ENCODE peak calls at places on chromosomes 16 and 17, in six cellular contexts. Q is LNCaP clone FGC, X is glutamatergic neuron, R is AG10803, U is GM20000, T is OCI-LY7. Z is an unnamed sample.

GRCh38 chr16:86396318-86396882 is 113.9 kb upstream of the FOXF1 start:
- DNase-seq in Q (no peak), X (no peak), R (peak), U (no peak), T (no peak), Z (no peak)

GRCh38 chr17:37327341-37328090 is 48.3 kb upstream of the C17orf78 start:
- DNase-seq in Q (no peak), X (no peak), R (peak), U (no peak), T (no peak), Z (no peak)

GRCh38 chr17:47844814-47845453 is 3.9 kb upstream of the SCRN2 start:
- DNase-seq in Q (no peak), X (no peak), R (peak), U (no peak), T (no peak), Z (no peak)

GRCh38 chr16:78675312-78675711 is 575.9 kb downstream of the WWOX start:
- DNase-seq in Q (peak), X (no peak), R (no peak), U (no peak), T (no peak), Z (no peak)

GRCh38 chr16:70737377-70738082 is 51.7 kb upstream of the MTSS2 start:
- DNase-seq in Q (peak), X (no peak), R (peak), U (peak), T (peak), Z (peak)

GRCh38 chr17:70104688-70105087 is 29.7 kb downstream of the KCNJ16 start:
- DNase-seq in Q (no peak), X (no peak), R (no peak), U (no peak), T (no peak), Z (no peak)

GRCh38 chr17:80855196-80855967 is 136.3 kb upstream of the CHMP6 start:
- DNase-seq in Q (no peak), X (no peak), R (no peak), U (no peak), T (no peak), Z (no peak)

GRCh38 chr17:38425744-38426143 is 2.5 kb upstream of the ARHGAP23 start:
- DNase-seq in Q (no peak), X (no peak), R (no peak), U (no peak), T (no peak), Z (no peak)

GRCh38 chr16:2211923-2212347 is 1.3 kb upstream of the BRICD5 start:
- DNase-seq in Q (no peak), X (no peak), R (no peak), U (no peak), T (no peak), Z (no peak)

GRCh38 chr17:33284022-33284421 is 9.1 kb downstream of the ASIC2 start:
- DNase-seq in Q (peak), X (no peak), R (peak), U (no peak), T (no peak), Z (no peak)

GRCh38 chr17:5683241-5683640 is 98.9 kb upstream of the NLRP1 start:
- DNase-seq in Q (no peak), X (no peak), R (no peak), U (no peak), T (no peak), Z (no peak)

GRCh38 chr17:40452074-40452787 is 9.0 kb downstream of the IGFBP4 start:
- DNase-seq in Q (no peak), X (peak), R (peak), U (no peak), T (no peak), Z (peak)

GRCh38 chr17:11948791-11949190 is 48.5 kb downstream of the ZNF18 start:
- DNase-seq in Q (peak), X (no peak), R (peak), U (no peak), T (no peak), Z (no peak)

GRCh38 chr17:81601525-81602120 is 35.3 kb downstream of the NPLOC4 start:
- DNase-seq in Q (peak), X (no peak), R (peak), U (peak), T (peak), Z (peak)

GRCh38 chr17:45001310-45001709 is 33.2 kb upstream of the C1QL1 start:
- DNase-seq in Q (no peak), X (no peak), R (no peak), U (no peak), T (no peak), Z (no peak)

GRCh38 chr16:74556375-74556922 is 50.5 kb downstream of the GLG1 start:
- DNase-seq in Q (no peak), X (no peak), R (peak), U (no peak), T (no peak), Z (no peak)

GRCh38 chr17:2180768-2181167 is 122.8 kb downstream of the SMG6 start:
- DNase-seq in Q (no peak), X (no peak), R (no peak), U (no peak), T (no peak), Z (no peak)

GRCh38 chr16:72997141-72997542 is 50.8 kb downstream of the ZFHX3 start:
- DNase-seq in Q (peak), X (no peak), R (peak), U (no peak), T (no peak), Z (no peak)

GRCh38 chr16:56245197-56245596 is 53.9 kb downstream of the GNAO1 start:
- DNase-seq in Q (no peak), X (no peak), R (peak), U (no peak), T (no peak), Z (no peak)

GRCh38 chr16:82824408-82824807 is 197.6 kb downstream of the CDH13 start:
- DNase-seq in Q (no peak), X (no peak), R (no peak), U (no peak), T (no peak), Z (no peak)

GRCh38 chr16:48024042-48024441 is 131.8 kb downstream of the ABCC12 start:
- DNase-seq in Q (no peak), X (no peak), R (no peak), U (no peak), T (no peak), Z (no peak)

GRCh38 chr16:48025359-48025758 is 130.4 kb downstream of the ABCC12 start:
- DNase-seq in Q (no peak), X (no peak), R (no peak), U (no peak), T (no peak), Z (no peak)

GRCh38 chr16:48035142-48035541 is 120.7 kb downstream of the ABCC12 start:
- DNase-seq in Q (peak), X (no peak), R (no peak), U (no peak), T (no peak), Z (no peak)

GRCh38 chr16:48030926-48031325 is 124.9 kb downstream of the ABCC12 start:
- DNase-seq in Q (no peak), X (no peak), R (no peak), U (no peak), T (no peak), Z (no peak)

GRCh38 chr16:48029768-48030167 is 126.0 kb downstream of the ABCC12 start:
- DNase-seq in Q (no peak), X (no peak), R (no peak), U (no peak), T (no peak), Z (no peak)
- TF ChIP-seq CTCF in Q (no peak), X (no peak), R (peak), U (no peak), T (no peak), Z (no peak)

GRCh38 chr17:4477286-4477791 is 21.3 kb upstream of the SPNS2 start:
- DNase-seq in Q (no peak), X (no peak), R (no peak), U (no peak), T (no peak), Z (peak)
- TF ChIP-seq CTCF in Q (no peak), X (no peak), R (no peak), U (no peak), T (no peak), Z (no peak)

GRCh38 chr17:63361182-63361581 is 84.9 kb downstream of the CYB561 start:
- DNase-seq in Q (no peak), X (no peak), R (no peak), U (no peak), T (no peak), Z (no peak)
- TF ChIP-seq CTCF in Q (no peak), X (no peak), R (no peak), U (no peak), T (no peak), Z (no peak)

GRCh38 chr17:30323262-30323894 is 10.5 kb downstream of the TMIGD1 start:
- DNase-seq in Q (no peak), X (no peak), R (no peak), U (no peak), T (peak), Z (peak)
- TF ChIP-seq CTCF in Q (no peak), X (no peak), R (no peak), U (no peak), T (no peak), Z (no peak)

GRCh38 chr17:18363021-18363941 is at the start of gene SHMT1:
- DNase-seq in Q (peak), X (peak), R (peak), U (peak), T (peak), Z (peak)
- TF ChIP-seq CTCF in Q (no peak), X (no peak), R (no peak), U (no peak), T (no peak), Z (peak)

DNA sequence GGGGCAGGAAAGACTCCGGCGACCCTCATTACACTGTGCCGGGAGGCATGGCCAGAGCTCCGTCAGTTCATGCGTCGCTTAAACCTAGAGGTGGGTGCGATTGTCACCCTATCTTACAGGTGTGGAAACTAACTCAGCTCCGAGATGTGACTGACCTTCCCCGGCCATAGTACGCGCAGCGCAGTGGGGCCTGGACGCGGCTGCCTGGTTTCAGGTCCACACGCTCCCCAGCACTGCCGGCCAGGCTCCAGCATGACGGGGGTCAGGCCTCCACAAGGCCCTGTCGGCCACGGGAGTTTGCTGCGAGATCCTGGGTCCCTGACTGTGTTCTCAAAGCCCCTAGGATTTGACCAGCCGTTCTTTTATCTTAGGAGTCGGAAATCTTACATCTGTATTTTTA is 34.4 kb downstream of the JPH3 start:
- DNase-seq in Q (no peak), X (no peak), R (no peak), U (no peak), T (no peak), Z (no peak)
- TF ChIP-seq CTCF in Q (no peak), X (peak), R (no peak), U (no peak), T (no peak), Z (peak)

GRCh38 chr17:78458739-78459335 is 80.4 kb downstream of the PGS1 start:
- DNase-seq in Q (no peak), X (peak), R (no peak), U (no peak), T (no peak), Z (no peak)

GRCh38 chr17:78460176-78460675 is 81.8 kb downstream of the PGS1 start:
- DNase-seq in Q (no peak), X (no peak), R (no peak), U (no peak), T (no peak), Z (no peak)

GRCh38 chr17:78460951-78461944 is 82.8 kb downstream of the PGS1 start:
- DNase-seq in Q (no peak), X (no peak), R (no peak), U (no peak), T (no peak), Z (no peak)

GRCh38 chr17:78459696-78460095 is 81.2 kb downstream of the PGS1 start:
- DNase-seq in Q (no peak), X (no peak), R (no peak), U (no peak), T (no peak), Z (no peak)

DNA sequence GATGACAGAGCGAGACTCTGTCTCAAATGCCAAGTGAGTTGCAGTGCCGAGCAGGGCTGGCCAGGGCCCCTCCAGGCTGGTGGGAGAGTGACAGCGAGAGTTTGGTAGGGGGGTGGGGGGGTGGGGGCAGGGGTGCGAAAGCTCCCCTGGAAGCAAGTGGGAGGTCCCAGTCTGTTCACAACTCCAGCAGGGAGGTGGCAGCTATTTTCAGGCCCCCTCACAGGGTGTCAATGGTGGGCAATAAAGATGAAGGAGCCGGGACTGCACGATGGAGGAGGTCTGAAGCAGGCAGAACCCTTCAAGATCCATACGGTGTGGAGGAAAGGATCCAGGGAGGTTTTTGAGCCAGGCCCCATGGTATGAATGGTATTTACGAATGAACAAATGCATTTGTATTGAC is 83.7 kb downstream of the PGS1 start:
- DNase-seq in Q (no peak), X (no peak), R (no peak), U (no peak), T (no peak), Z (no peak)
- TF ChIP-seq CTCF in Q (no peak), X (no peak), R (no peak), U (no peak), T (no peak), Z (no peak)

GRCh38 chr17:48909796-48910195 is 1.6 kb downstream of the UBE2Z start:
- DNase-seq in Q (no peak), X (no peak), R (no peak), U (no peak), T (no peak), Z (peak)

GRCh38 chr17:48908853-48909394 is 717 bp downstream of the UBE2Z start:
- DNase-seq in Q (no peak), X (peak), R (peak), U (peak), T (peak), Z (peak)

GRCh38 chr17:48907713-48908046 is 527 bp upstream of the UBE2Z start:
- DNase-seq in Q (no peak), X (no peak), R (peak), U (no peak), T (no peak), Z (no peak)

GRCh38 chr17:48910370-48910769 is 2.2 kb downstream of the UBE2Z start:
- DNase-seq in Q (no peak), X (no peak), R (no peak), U (no peak), T (no peak), Z (no peak)

DNA sequence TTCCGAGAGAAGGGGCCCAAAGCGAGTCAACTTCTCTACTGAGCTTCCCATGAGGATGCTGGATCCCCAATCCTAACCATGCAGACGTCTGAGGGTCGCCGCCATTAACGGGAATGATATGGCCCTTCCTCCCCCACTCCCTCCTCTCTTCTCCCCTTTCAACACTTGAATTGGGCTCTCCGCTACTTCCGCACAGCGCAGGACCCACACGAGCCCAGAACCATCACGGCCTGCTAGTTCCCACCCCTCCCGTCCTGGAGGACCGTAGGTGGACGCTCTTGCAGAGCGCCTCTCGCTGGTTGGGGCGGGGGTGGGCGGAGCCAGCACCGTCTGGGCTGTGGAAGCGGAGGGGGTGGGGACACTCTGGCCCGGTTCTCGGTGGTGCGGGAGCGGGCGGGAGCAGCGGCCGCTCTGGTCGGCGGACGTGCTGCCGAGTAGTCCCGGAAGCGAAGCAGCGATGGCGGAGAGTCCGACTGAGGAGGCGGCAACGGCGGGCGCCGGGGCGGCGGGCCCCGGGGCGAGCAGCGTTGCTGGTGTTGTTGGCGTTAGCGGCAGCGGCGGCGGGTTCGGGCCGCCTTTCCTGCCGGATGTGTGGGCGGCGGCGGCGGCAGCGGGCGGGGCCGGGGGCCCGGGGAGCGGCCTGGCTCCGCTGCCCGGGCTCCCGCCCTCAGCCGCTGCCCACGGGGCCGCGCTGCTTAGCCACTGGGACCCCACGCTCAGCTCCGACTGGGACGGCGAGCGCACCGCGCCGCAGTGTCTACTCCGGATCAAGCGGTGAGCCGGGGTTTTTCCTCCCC is at the start of gene UBE2Z:
- DNase-seq in Q (peak), X (peak), R (peak), U (peak), T (peak), Z (peak)
- TF ChIP-seq CTCF in Q (peak), X (no peak), R (peak), U (peak), T (peak), Z (no peak)

GRCh38 chr17:17951524-17951923 is 20.7 kb downstream of the TOM1L2 start:
- DNase-seq in Q (no peak), X (no peak), R (no peak), U (no peak), T (no peak), Z (no peak)

GRCh38 chr17:17952691-17953090 is 19.5 kb downstream of the TOM1L2 start:
- DNase-seq in Q (no peak), X (no peak), R (no peak), U (no peak), T (no peak), Z (no peak)

GRCh38 chr17:17950347-17950746 is 21.9 kb downstream of the TOM1L2 start:
- DNase-seq in Q (peak), X (no peak), R (no peak), U (no peak), T (no peak), Z (no peak)

GRCh38 chr17:17947966-17948365 is 24.2 kb downstream of the TOM1L2 start:
- DNase-seq in Q (peak), X (no peak), R (no peak), U (no peak), T (no peak), Z (no peak)

GRCh38 chr17:17950806-17951205 is 21.4 kb downstream of the TOM1L2 start:
- DNase-seq in Q (no peak), X (no peak), R (no peak), U (no peak), T (no peak), Z (no peak)
- TF ChIP-seq CTCF in Q (no peak), X (no peak), R (no peak), U (no peak), T (peak), Z (no peak)